ENCODE peak calls at places on chromosomes 13 and 19, in six cellular contexts. One of them, this sample, is unnamed.

GRCh38 chr13:76516013-76516412 is 370.2 kb downstream of the KCTD12 start:
- DNase-seq in thyroid gland: no peak
- DNase-seq in SK-N-SH: no peak
- DNase-seq in psoas muscle: no peak
- DNase-seq in H9: no peak
- DNase-seq in left ventricle myocardium inferior: no peak
- DNase-seq in this sample: no peak

GRCh38 chr19:12092065-12092867 is 27.7 kb downstream of the ZNF844 start:
- DNase-seq in H9: peak
- DNase-seq in thyroid gland: peak
- DNase-seq in psoas muscle: peak
- DNase-seq in SK-N-SH: no peak
- DNase-seq in left ventricle myocardium inferior: peak
- DNase-seq in this sample: peak

GRCh38 chr19:38792250-38793111 is 3.5 kb downstream of the LGALS7B start:
- DNase-seq in SK-N-SH: no peak
- DNase-seq in thyroid gland: no peak
- DNase-seq in left ventricle myocardium inferior: peak
- DNase-seq in psoas muscle: peak
- DNase-seq in H9: peak
- DNase-seq in this sample: no peak

GRCh38 chr13:42594577-42595571 is 20.9 kb downstream of the TNFSF11 start:
- DNase-seq in H9: peak
- DNase-seq in thyroid gland: peak
- DNase-seq in SK-N-SH: peak
- DNase-seq in left ventricle myocardium inferior: no peak
- DNase-seq in psoas muscle: no peak
- DNase-seq in this sample: peak

GRCh38 chr13:99553033-99553432 is 51.8 kb downstream of the TM9SF2 start:
- DNase-seq in thyroid gland: peak
- DNase-seq in SK-N-SH: no peak
- DNase-seq in H9: no peak
- DNase-seq in left ventricle myocardium inferior: no peak
- DNase-seq in psoas muscle: no peak
- DNase-seq in this sample: no peak

GRCh38 chr19:11551603-11552235 is 7.3 kb downstream of the ELOF1 start:
- DNase-seq in left ventricle myocardium inferior: no peak
- DNase-seq in SK-N-SH: peak
- DNase-seq in thyroid gland: no peak
- DNase-seq in H9: peak
- DNase-seq in psoas muscle: no peak
- DNase-seq in this sample: no peak

GRCh38 chr13:53045110-53045509 is 16.5 kb downstream of the OLFM4 start:
- DNase-seq in left ventricle myocardium inferior: no peak
- DNase-seq in psoas muscle: no peak
- DNase-seq in SK-N-SH: peak
- DNase-seq in thyroid gland: no peak
- DNase-seq in H9: no peak
- DNase-seq in this sample: peak

GRCh38 chr13:64992314-64992713 is 2237.8 kb downstream of the PCDH9 start:
- DNase-seq in psoas muscle: no peak
- DNase-seq in left ventricle myocardium inferior: no peak
- DNase-seq in SK-N-SH: no peak
- DNase-seq in thyroid gland: no peak
- DNase-seq in H9: no peak
- DNase-seq in this sample: no peak

GRCh38 chr13:26247011-26247410 is 6.9 kb upstream of the CDK8 start:
- DNase-seq in H9: no peak
- DNase-seq in SK-N-SH: no peak
- DNase-seq in psoas muscle: no peak
- DNase-seq in left ventricle myocardium inferior: no peak
- DNase-seq in thyroid gland: no peak
- DNase-seq in this sample: no peak

GRCh38 chr19:17286742-17287141 is 5.0 kb downstream of the ANKLE1 start:
- DNase-seq in thyroid gland: no peak
- DNase-seq in SK-N-SH: no peak
- DNase-seq in psoas muscle: no peak
- DNase-seq in left ventricle myocardium inferior: no peak
- DNase-seq in H9: no peak
- DNase-seq in this sample: no peak

GRCh38 chr19:19040417-19040816 is 7.0 kb downstream of the ARMC6 start:
- DNase-seq in left ventricle myocardium inferior: peak
- DNase-seq in psoas muscle: peak
- DNase-seq in thyroid gland: peak
- DNase-seq in SK-N-SH: no peak
- DNase-seq in H9: no peak
- DNase-seq in this sample: no peak

GRCh38 chr13:48562296-48563066 is 29.6 kb upstream of the RCBTB2 start:
- DNase-seq in SK-N-SH: no peak
- DNase-seq in H9: no peak
- DNase-seq in psoas muscle: no peak
- DNase-seq in thyroid gland: no peak
- DNase-seq in left ventricle myocardium inferior: no peak
- DNase-seq in this sample: no peak

GRCh38 chr13:35988648-35989081 is 142.5 kb downstream of the DCLK1 start:
- DNase-seq in psoas muscle: no peak
- DNase-seq in left ventricle myocardium inferior: no peak
- DNase-seq in H9: no peak
- DNase-seq in thyroid gland: no peak
- DNase-seq in SK-N-SH: no peak
- DNase-seq in this sample: no peak

GRCh38 chr13:93959796-93960533 is 519.5 kb downstream of the DCT start:
- DNase-seq in thyroid gland: no peak
- DNase-seq in H9: no peak
- DNase-seq in psoas muscle: no peak
- DNase-seq in left ventricle myocardium inferior: no peak
- DNase-seq in SK-N-SH: no peak
- DNase-seq in this sample: no peak

GRCh38 chr13:20401958-20402856 is 123.5 kb downstream of the CRYL1 start:
- DNase-seq in SK-N-SH: no peak
- DNase-seq in H9: no peak
- DNase-seq in left ventricle myocardium inferior: no peak
- DNase-seq in psoas muscle: no peak
- DNase-seq in thyroid gland: no peak
- DNase-seq in this sample: no peak

GRCh38 chr13:77509221-77509620 is 26.3 kb upstream of the SCEL start:
- DNase-seq in H9: no peak
- DNase-seq in SK-N-SH: no peak
- DNase-seq in thyroid gland: no peak
- DNase-seq in left ventricle myocardium inferior: no peak
- DNase-seq in psoas muscle: no peak
- DNase-seq in this sample: no peak

DNA sequence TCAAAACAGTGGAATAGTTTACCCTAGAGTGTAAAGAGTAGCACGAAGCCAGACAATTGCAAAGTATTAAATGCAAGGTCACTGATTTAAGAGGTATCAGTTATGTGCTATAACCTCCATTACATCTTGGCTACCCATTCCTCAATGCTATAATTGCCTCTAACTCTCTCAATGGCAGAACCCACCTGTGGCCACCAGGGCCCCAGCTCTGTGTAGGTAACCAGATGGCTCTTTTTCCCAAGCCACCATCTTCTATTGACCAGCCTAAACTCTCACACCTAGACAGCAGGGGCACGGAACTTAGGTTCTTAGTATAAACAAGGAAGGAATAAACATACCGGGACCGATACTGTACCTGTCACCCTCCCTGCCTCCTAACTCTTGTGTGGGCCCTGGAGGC is 277.6 kb downstream of the PCDH9 start:
- DNase-seq in psoas muscle: no peak
- DNase-seq in thyroid gland: no peak
- DNase-seq in left ventricle myocardium inferior: no peak
- DNase-seq in H9: no peak
- DNase-seq in SK-N-SH: no peak
- DNase-seq in this sample: no peak
- TF ChIP-seq CTCF in psoas muscle: no peak
- TF ChIP-seq CTCF in thyroid gland: no peak
- TF ChIP-seq CTCF in left ventricle myocardium inferior: no peak
- TF ChIP-seq CTCF in H9: peak
- TF ChIP-seq CTCF in SK-N-SH: no peak
- TF ChIP-seq CTCF in this sample: no peak

GRCh38 chr19:9456018-9456689 is 20.8 kb upstream of the ZNF266 start:
- DNase-seq in thyroid gland: no peak
- DNase-seq in left ventricle myocardium inferior: no peak
- DNase-seq in SK-N-SH: no peak
- DNase-seq in psoas muscle: no peak
- DNase-seq in H9: no peak
- DNase-seq in this sample: no peak
- TF ChIP-seq CTCF in thyroid gland: no peak
- TF ChIP-seq CTCF in left ventricle myocardium inferior: no peak
- TF ChIP-seq CTCF in SK-N-SH: no peak
- TF ChIP-seq CTCF in psoas muscle: no peak
- TF ChIP-seq CTCF in H9: no peak
- TF ChIP-seq CTCF in this sample: no peak

GRCh38 chr19:40162104-40162503 is 29.1 kb upstream of the MAP3K10 start:
- DNase-seq in SK-N-SH: no peak
- DNase-seq in left ventricle myocardium inferior: no peak
- DNase-seq in psoas muscle: no peak
- DNase-seq in thyroid gland: no peak
- DNase-seq in H9: no peak
- DNase-seq in this sample: no peak

GRCh38 chr19:40159744-40160143 is 31.5 kb upstream of the MAP3K10 start:
- DNase-seq in left ventricle myocardium inferior: no peak
- DNase-seq in H9: no peak
- DNase-seq in thyroid gland: no peak
- DNase-seq in SK-N-SH: no peak
- DNase-seq in psoas muscle: no peak
- DNase-seq in this sample: no peak

GRCh38 chr19:40163541-40164129 is 27.6 kb upstream of the MAP3K10 start:
- DNase-seq in psoas muscle: no peak
- DNase-seq in thyroid gland: no peak
- DNase-seq in left ventricle myocardium inferior: no peak
- DNase-seq in SK-N-SH: no peak
- DNase-seq in H9: no peak
- DNase-seq in this sample: no peak

DNA sequence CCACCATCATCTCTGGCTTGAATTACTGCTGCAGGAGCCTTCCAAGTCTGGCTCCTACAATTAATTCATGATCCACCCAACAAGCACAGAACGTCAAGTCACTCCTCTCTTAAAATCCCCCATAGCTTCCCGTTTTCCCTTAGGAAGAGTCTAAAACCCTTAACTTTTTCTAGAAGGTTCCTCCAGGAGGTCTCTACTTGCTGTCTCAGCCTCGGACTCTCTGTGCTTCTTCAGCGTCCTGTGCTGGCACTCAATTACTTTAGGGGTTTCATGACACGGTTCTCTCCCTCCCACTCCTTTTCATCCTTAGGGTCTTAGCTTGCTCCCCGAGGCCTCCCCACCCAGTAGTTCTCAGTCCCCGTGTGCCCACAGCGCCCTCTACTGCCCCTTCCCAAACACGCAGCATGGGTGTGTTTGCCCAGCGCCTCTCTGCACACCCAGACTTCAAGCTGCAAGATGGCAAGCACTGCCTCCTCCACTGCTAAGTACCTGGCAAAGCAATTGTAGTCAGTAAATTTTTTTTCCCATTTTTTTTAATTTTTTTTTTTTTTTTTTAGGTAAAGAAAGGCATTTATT is 25.8 kb upstream of the MAP3K10 start:
- DNase-seq in SK-N-SH: peak
- DNase-seq in left ventricle myocardium inferior: peak
- DNase-seq in thyroid gland: peak
- DNase-seq in psoas muscle: peak
- DNase-seq in H9: peak
- DNase-seq in this sample: no peak
- TF ChIP-seq CTCF in SK-N-SH: peak
- TF ChIP-seq CTCF in left ventricle myocardium inferior: peak
- TF ChIP-seq CTCF in thyroid gland: peak
- TF ChIP-seq CTCF in psoas muscle: no peak
- TF ChIP-seq CTCF in H9: peak
- TF ChIP-seq CTCF in this sample: peak

DNA sequence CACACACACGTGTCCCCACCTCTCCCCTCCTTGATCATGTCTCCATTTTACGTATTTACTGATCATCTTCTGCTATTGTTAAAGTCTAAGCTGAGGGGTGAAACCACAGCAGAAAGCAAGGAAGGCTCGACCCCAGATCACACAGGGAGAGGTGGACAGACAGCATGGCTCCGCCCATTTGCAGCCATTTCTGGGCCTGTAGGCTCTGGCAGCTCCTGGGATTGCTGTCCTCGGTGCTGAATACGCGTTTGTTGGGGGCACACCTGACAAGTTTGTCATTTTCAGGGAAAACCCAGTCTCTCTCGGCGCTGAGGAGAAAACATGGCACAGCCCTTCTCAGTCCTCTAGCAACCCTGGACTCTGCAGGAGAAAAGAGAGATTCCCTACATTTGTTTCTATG is 8.0 kb downstream of the TMEM86B start:
- DNase-seq in H9: peak
- DNase-seq in thyroid gland: no peak
- DNase-seq in left ventricle myocardium inferior: no peak
- DNase-seq in psoas muscle: no peak
- DNase-seq in SK-N-SH: no peak
- DNase-seq in this sample: no peak
- TF ChIP-seq CTCF in H9: no peak
- TF ChIP-seq CTCF in thyroid gland: no peak
- TF ChIP-seq CTCF in left ventricle myocardium inferior: no peak
- TF ChIP-seq CTCF in psoas muscle: no peak
- TF ChIP-seq CTCF in SK-N-SH: no peak
- TF ChIP-seq CTCF in this sample: no peak

GRCh38 chr19:52535831-52536800 is 8.6 kb downstream of the ZNF808 start:
- DNase-seq in psoas muscle: peak
- DNase-seq in H9: peak
- DNase-seq in thyroid gland: peak
- DNase-seq in left ventricle myocardium inferior: peak
- DNase-seq in SK-N-SH: peak
- DNase-seq in this sample: peak
- TF ChIP-seq CTCF in psoas muscle: no peak
- TF ChIP-seq CTCF in H9: no peak
- TF ChIP-seq CTCF in thyroid gland: peak
- TF ChIP-seq CTCF in left ventricle myocardium inferior: peak
- TF ChIP-seq CTCF in SK-N-SH: no peak
- TF ChIP-seq CTCF in this sample: peak

GRCh38 chr13:87872813-87873212 is 201.6 kb downstream of the SLITRK5 start:
- DNase-seq in thyroid gland: no peak
- DNase-seq in H9: no peak
- DNase-seq in SK-N-SH: no peak
- DNase-seq in psoas muscle: no peak
- DNase-seq in left ventricle myocardium inferior: no peak
- DNase-seq in this sample: no peak
- TF ChIP-seq CTCF in thyroid gland: no peak
- TF ChIP-seq CTCF in H9: no peak
- TF ChIP-seq CTCF in SK-N-SH: no peak
- TF ChIP-seq CTCF in psoas muscle: no peak
- TF ChIP-seq CTCF in left ventricle myocardium inferior: no peak
- TF ChIP-seq CTCF in this sample: no peak